ENCODE peak calls at places on chromosome 19, in five cellular contexts. One of them, this sample, is unnamed.
A peak's percentile ranks its signal among the peaks of the same experiment; 100 is the strongest.

GRCh38 chr19:39154626-39155100 is 29.1 kb downstream of the PAK4 start:
- DNase-seq in fibroblast of lung: no peak
- DNase-seq in transverse colon: peak; percentile 67
- DNase-seq in hepatocyte: peak; percentile 67
- DNase-seq in left lung: no peak
- DNase-seq in this sample: no peak

GRCh38 chr19:33110201-33110910 is 21.6 kb upstream of the WDR88 start:
- DNase-seq in fibroblast of lung: peak; percentile 81
- DNase-seq in transverse colon: no peak
- DNase-seq in hepatocyte: no peak
- DNase-seq in left lung: no peak
- DNase-seq in this sample: no peak

GRCh38 chr19:36089847-36090246 is 21.1 kb upstream of the OVOL3 start:
- DNase-seq in fibroblast of lung: no peak
- DNase-seq in transverse colon: no peak
- DNase-seq in hepatocyte: no peak
- DNase-seq in left lung: no peak
- DNase-seq in this sample: no peak

GRCh38 chr19:38815059-38816001 is 2.6 kb upstream of the LGALS4 start:
- DNase-seq in fibroblast of lung: no peak
- DNase-seq in transverse colon: peak; percentile 73
- DNase-seq in hepatocyte: peak; percentile 64
- DNase-seq in left lung: no peak
- DNase-seq in this sample: no peak

GRCh38 chr19:33434886-33435705 is 61.6 kb downstream of the CEBPG start:
- DNase-seq in fibroblast of lung: peak; percentile 40
- DNase-seq in transverse colon: no peak
- DNase-seq in hepatocyte: peak; percentile 55
- DNase-seq in left lung: peak; percentile 26
- DNase-seq in this sample: no peak

GRCh38 chr19:11530432-11530831 is 1.5 kb upstream of the ECSIT start:
- DNase-seq in fibroblast of lung: peak; percentile 82
- DNase-seq in transverse colon: peak; percentile 80
- DNase-seq in hepatocyte: peak; percentile 73
- DNase-seq in left lung: peak; percentile 67
- DNase-seq in this sample: no peak

GRCh38 chr19:29364224-29364726 is 151.3 kb upstream of the UQCRFS1 start:
- DNase-seq in fibroblast of lung: no peak
- DNase-seq in transverse colon: no peak
- DNase-seq in hepatocyte: no peak
- DNase-seq in left lung: no peak
- DNase-seq in this sample: no peak

GRCh38 chr19:34722353-34722752 is 11.7 kb upstream of the ZNF181 start:
- DNase-seq in fibroblast of lung: no peak
- DNase-seq in transverse colon: no peak
- DNase-seq in hepatocyte: no peak
- DNase-seq in left lung: no peak
- DNase-seq in this sample: no peak

GRCh38 chr19:409006-409514 is at the start of gene C2CD4C:
- DNase-seq in fibroblast of lung: no peak
- DNase-seq in transverse colon: no peak
- DNase-seq in hepatocyte: peak; percentile 58
- DNase-seq in left lung: peak; percentile 26
- DNase-seq in this sample: peak; percentile 17

GRCh38 chr19:35977446-35978222 is 17.4 kb upstream of the SDHAF1 start:
- DNase-seq in fibroblast of lung: no peak
- DNase-seq in transverse colon: no peak
- DNase-seq in hepatocyte: no peak
- DNase-seq in left lung: no peak
- DNase-seq in this sample: no peak

GRCh38 chr19:29625316-29625715 is 19.2 kb downstream of the POP4 start:
- DNase-seq in fibroblast of lung: no peak
- DNase-seq in transverse colon: no peak
- DNase-seq in hepatocyte: no peak
- DNase-seq in left lung: no peak
- DNase-seq in this sample: no peak

GRCh38 chr19:2171349-2172145 is 7.8 kb downstream of the DOT1L start:
- DNase-seq in fibroblast of lung: peak; percentile 42
- DNase-seq in transverse colon: peak; percentile 62
- DNase-seq in hepatocyte: peak; percentile 72
- DNase-seq in left lung: no peak
- DNase-seq in this sample: peak; percentile 49

GRCh38 chr19:1133471-1133929 is 29.7 kb downstream of the GPX4 start:
- DNase-seq in fibroblast of lung: no peak
- DNase-seq in transverse colon: peak; percentile 79
- DNase-seq in hepatocyte: no peak
- DNase-seq in left lung: no peak
- DNase-seq in this sample: peak; percentile 70

GRCh38 chr19:30605333-30605732 is 233.1 kb downstream of the ZNF536 start:
- DNase-seq in fibroblast of lung: no peak
- DNase-seq in transverse colon: no peak
- DNase-seq in hepatocyte: no peak
- DNase-seq in left lung: no peak
- DNase-seq in this sample: no peak

GRCh38 chr19:58372311-58373133 is 8.3 kb downstream of the ZNF837 start:
- DNase-seq in fibroblast of lung: no peak
- DNase-seq in transverse colon: no peak
- DNase-seq in hepatocyte: no peak
- DNase-seq in left lung: no peak
- DNase-seq in this sample: no peak

GRCh38 chr19:23799321-23799720 is 40.6 kb upstream of the ZNF681 start:
- DNase-seq in fibroblast of lung: no peak
- DNase-seq in transverse colon: no peak
- DNase-seq in hepatocyte: no peak
- DNase-seq in left lung: no peak
- DNase-seq in this sample: peak; percentile 41

GRCh38 chr19:28330831-28331230 is 882.1 kb downstream of the UQCRFS1 start:
- DNase-seq in fibroblast of lung: peak; percentile 38
- DNase-seq in transverse colon: no peak
- DNase-seq in hepatocyte: no peak
- DNase-seq in left lung: no peak
- DNase-seq in this sample: no peak

GRCh38 chr19:30227661-30228112 is 144.5 kb upstream of the ZNF536 start:
- DNase-seq in fibroblast of lung: peak; percentile 59
- DNase-seq in transverse colon: peak; percentile 57
- DNase-seq in hepatocyte: peak; percentile 88
- DNase-seq in left lung: peak; percentile 43
- DNase-seq in this sample: no peak

GRCh38 chr19:13156968-13157882 is 7.0 kb downstream of the IER2 start:
- DNase-seq in fibroblast of lung: no peak
- DNase-seq in transverse colon: peak; percentile 35
- DNase-seq in hepatocyte: no peak
- DNase-seq in left lung: no peak
- DNase-seq in this sample: no peak

GRCh38 chr19:31574251-31574973 is 225.2 kb upstream of the TSHZ3 start:
- DNase-seq in fibroblast of lung: no peak
- DNase-seq in transverse colon: no peak
- DNase-seq in hepatocyte: no peak
- DNase-seq in left lung: no peak
- DNase-seq in this sample: no peak

DNA sequence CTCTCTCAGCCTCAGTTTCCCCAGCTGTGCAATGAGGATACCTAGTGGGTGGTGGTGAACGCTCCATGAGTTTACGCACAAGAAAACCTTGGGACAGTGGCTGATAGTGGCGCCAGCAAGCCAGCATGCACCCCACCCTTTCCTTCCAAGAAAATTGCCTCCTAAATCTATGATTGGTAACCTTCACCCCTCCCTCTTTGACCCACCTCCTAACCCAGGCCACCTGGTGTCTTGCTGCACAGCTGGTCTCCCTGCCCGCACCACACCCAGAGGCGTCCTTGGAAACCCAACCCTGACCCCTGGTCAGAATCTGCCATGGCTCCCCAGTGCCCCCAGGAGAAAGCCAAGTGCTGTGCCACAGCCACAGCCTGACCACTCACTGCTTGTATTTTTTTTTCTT is 22.8 kb upstream of the BCL3 start:
- DNase-seq in fibroblast of lung: no peak
- DNase-seq in transverse colon: peak; percentile 67
- DNase-seq in hepatocyte: no peak
- DNase-seq in left lung: no peak
- DNase-seq in this sample: no peak
- TF ChIP-seq CTCF in fibroblast of lung: no peak
- TF ChIP-seq CTCF in transverse colon: no peak
- TF ChIP-seq CTCF in hepatocyte: no peak
- TF ChIP-seq CTCF in left lung: no peak
- TF ChIP-seq CTCF in this sample: no peak

GRCh38 chr19:9566729-9567128 is 17.6 kb downstream of the ZNF121 start:
- DNase-seq in fibroblast of lung: no peak
- DNase-seq in transverse colon: no peak
- DNase-seq in hepatocyte: no peak
- DNase-seq in left lung: no peak
- DNase-seq in this sample: no peak

GRCh38 chr19:9565900-9566705 is 18.2 kb downstream of the ZNF121 start:
- DNase-seq in fibroblast of lung: peak; percentile 25
- DNase-seq in transverse colon: no peak
- DNase-seq in hepatocyte: no peak
- DNase-seq in left lung: no peak
- DNase-seq in this sample: no peak

DNA sequence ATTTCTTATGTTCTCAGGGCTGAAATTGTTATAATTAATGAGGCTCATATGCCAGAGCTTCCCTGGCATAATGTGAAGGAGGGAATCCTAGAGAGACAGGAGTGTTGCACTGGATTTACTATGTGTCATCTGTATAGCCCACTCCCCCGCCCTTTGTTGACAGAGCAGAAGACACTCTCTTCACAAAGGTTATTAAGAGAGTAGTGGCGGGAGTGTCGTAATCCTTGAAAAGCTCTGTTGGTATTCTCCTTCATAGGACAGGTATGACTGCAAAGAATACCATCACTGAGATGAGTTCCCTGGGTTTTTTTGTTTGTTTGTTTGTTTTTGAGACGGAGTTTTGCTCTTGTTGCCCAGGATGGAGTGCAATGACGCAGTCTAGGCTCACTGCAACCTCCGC is 14.0 kb downstream of the ZNF121 start:
- DNase-seq in fibroblast of lung: no peak
- DNase-seq in transverse colon: no peak
- DNase-seq in hepatocyte: no peak
- DNase-seq in left lung: no peak
- DNase-seq in this sample: no peak
- H3K9me3 ChIP-seq in fibroblast of lung: peaks cover 12% of the 10 kb centered on the region
- H3K9me3 ChIP-seq in transverse colon: peaks cover 91% of the 10 kb centered on the region
- H3K9me3 ChIP-seq in hepatocyte: peaks cover 89% of the 10 kb centered on the region
- H3K9me3 ChIP-seq in left lung: peaks cover 99% of the 10 kb centered on the region
- H3K9me3 ChIP-seq in this sample: peaks cover 99% of the 10 kb centered on the region

GRCh38 chr19:4821265-4821664 is 10.2 kb downstream of the TICAM1 start:
- DNase-seq in fibroblast of lung: no peak
- DNase-seq in transverse colon: no peak
- DNase-seq in hepatocyte: no peak
- DNase-seq in left lung: no peak
- DNase-seq in this sample: no peak

GRCh38 chr19:4814625-4815425 is 16.7 kb downstream of the TICAM1 start:
- DNase-seq in fibroblast of lung: peak; percentile 47
- DNase-seq in transverse colon: no peak
- DNase-seq in hepatocyte: no peak
- DNase-seq in left lung: no peak
- DNase-seq in this sample: no peak

GRCh38 chr19:4817467-4818277 is 13.8 kb downstream of the TICAM1 start:
- DNase-seq in fibroblast of lung: no peak
- DNase-seq in transverse colon: no peak
- DNase-seq in hepatocyte: no peak
- DNase-seq in left lung: no peak
- DNase-seq in this sample: no peak

GRCh38 chr19:4815426-4816387 is 15.8 kb downstream of the TICAM1 start:
- DNase-seq in fibroblast of lung: peak; percentile 92
- DNase-seq in transverse colon: peak; percentile 91
- DNase-seq in hepatocyte: peak; percentile 93
- DNase-seq in left lung: peak; percentile 92
- DNase-seq in this sample: peak; percentile 57

GRCh38 chr19:4816388-4817165 is 14.9 kb downstream of the TICAM1 start:
- DNase-seq in fibroblast of lung: no peak
- DNase-seq in transverse colon: no peak
- DNase-seq in hepatocyte: no peak
- DNase-seq in left lung: no peak
- DNase-seq in this sample: no peak
- H3K27ac ChIP-seq in fibroblast of lung: no peak overlapping the region
- H3K27ac ChIP-seq in transverse colon: peak overlapping the region; percentile 7
- H3K27ac ChIP-seq in hepatocyte: no peak overlapping the region
- H3K27ac ChIP-seq in left lung: no peak overlapping the region
- H3K27ac ChIP-seq in this sample: no peak overlapping the region

GRCh38 chr19:7068599-7068998 is 904 bp upstream of the ZNF557 start:
- DNase-seq in fibroblast of lung: no peak
- DNase-seq in transverse colon: no peak
- DNase-seq in hepatocyte: no peak
- DNase-seq in left lung: no peak
- DNase-seq in this sample: no peak

GRCh38 chr19:7072541-7072940 is 3.0 kb downstream of the ZNF557 start:
- DNase-seq in fibroblast of lung: no peak
- DNase-seq in transverse colon: no peak
- DNase-seq in hepatocyte: no peak
- DNase-seq in left lung: no peak
- DNase-seq in this sample: no peak

GRCh38 chr19:7069904-7070226 is 362 bp downstream of the ZNF557 start:
- DNase-seq in fibroblast of lung: no peak
- DNase-seq in transverse colon: no peak
- DNase-seq in hepatocyte: no peak
- DNase-seq in left lung: no peak
- DNase-seq in this sample: no peak

GRCh38 chr19:7067716-7068115 is 1.8 kb upstream of the ZNF557 start:
- DNase-seq in fibroblast of lung: peak; percentile 55
- DNase-seq in transverse colon: no peak
- DNase-seq in hepatocyte: no peak
- DNase-seq in left lung: no peak
- DNase-seq in this sample: no peak

GRCh38 chr19:7069042-7069903 is at the start of gene ZNF557:
- DNase-seq in fibroblast of lung: peak; percentile 96
- DNase-seq in transverse colon: peak; percentile 100
- DNase-seq in hepatocyte: peak; percentile 99
- DNase-seq in left lung: peak; percentile 99
- DNase-seq in this sample: peak; percentile 98
- TF ChIP-seq CTCF in fibroblast of lung: no peak
- TF ChIP-seq CTCF in transverse colon: no peak
- TF ChIP-seq CTCF in hepatocyte: no peak
- TF ChIP-seq CTCF in left lung: no peak
- TF ChIP-seq CTCF in this sample: no peak

GRCh38 chr19:57078802-57079201 is 41.0 kb upstream of the USP29 start:
- DNase-seq in fibroblast of lung: no peak
- DNase-seq in transverse colon: no peak
- DNase-seq in hepatocyte: no peak
- DNase-seq in left lung: no peak
- DNase-seq in this sample: no peak
- H3K9me3 ChIP-seq in fibroblast of lung: no peaks in the 10 kb centered on the region
- H3K9me3 ChIP-seq in transverse colon: no peaks in the 10 kb centered on the region
- H3K9me3 ChIP-seq in hepatocyte: no peaks in the 10 kb centered on the region
- H3K9me3 ChIP-seq in left lung: peaks cover 71% of the 10 kb centered on the region
- H3K9me3 ChIP-seq in this sample: peaks cover 10% of the 10 kb centered on the region